ENCODE peak calls at places on chromosome X, in five cellular contexts. L is PC-9, O is K562, W is astrocyte, N is neural progenitor cell. S is an unnamed sample.

GRCh38 chrX:10381218-10381617 is 224.4 kb downstream of the CLCN4 start:
- DNase-seq in L (no peak), W (no peak), O (no peak), N (no peak), S (peak)

GRCh38 chrX:85808217-85808616 is 239.1 kb downstream of the CHM start:
- DNase-seq in W (no peak), L (no peak), N (no peak), O (no peak), S (no peak)

GRCh38 chrX:102976793-102977495 is 39.9 kb downstream of the RAB40AL start:
- DNase-seq in N (no peak), L (peak), O (no peak), W (peak), S (no peak)

GRCh38 chrX:125628435-125628834 is 308.8 kb downstream of the TEX13C start:
- DNase-seq in L (no peak), O (no peak), W (no peak), N (no peak), S (no peak)

GRCh38 chrX:1283750-1284149 is 15.1 kb downstream of the CSF2RA start:
- DNase-seq in W (no peak), L (no peak), N (no peak), O (no peak), S (no peak)

GRCh38 chrX:9899640-9900075 is 67.5 kb upstream of the CLDN34 start:
- DNase-seq in O (no peak), N (peak), W (peak), L (no peak), S (no peak)

GRCh38 chrX:20382518-20383291 is 116.0 kb upstream of the RPS6KA3 start:
- DNase-seq in N (no peak), W (no peak), L (no peak), O (no peak), S (no peak)

GRCh38 chrX:151488677-151489076 is 74.8 kb upstream of the PASD1 start:
- DNase-seq in N (peak), W (no peak), O (peak), L (peak), S (peak)

GRCh38 chrX:40117715-40118285 is 20.0 kb upstream of the BCOR start:
- DNase-seq in L (no peak), W (no peak), O (peak), N (no peak), S (no peak)

GRCh38 chrX:50697691-50698090 is 116.3 kb downstream of the SHROOM4 start:
- DNase-seq in L (no peak), W (peak), O (no peak), N (no peak), S (peak)

GRCh38 chrX:46840946-46841740 is 4.3 kb downstream of the RP2 start:
- DNase-seq in W (no peak), L (no peak), O (no peak), N (no peak), S (peak)

GRCh38 chrX:131747173-131747572 is 203.3 kb downstream of the OR13H1 start:
- DNase-seq in L (peak), W (peak), N (no peak), O (no peak), S (peak)

GRCh38 chrX:39158801-39159657 is 357.8 kb downstream of the MID1IP1 start:
- DNase-seq in O (no peak), N (no peak), W (peak), L (no peak), S (no peak)

GRCh38 chrX:13091111-13091765 is 46.8 kb upstream of the FAM9C start:
- DNase-seq in W (no peak), N (no peak), L (no peak), O (no peak), S (no peak)

GRCh38 chrX:15497865-15498264 is 2.7 kb upstream of the BMX start:
- DNase-seq in O (peak), L (peak), N (peak), W (no peak), S (peak)

GRCh38 chrX:7330971-7331746 is 183.2 kb upstream of the PUDP start:
- DNase-seq in O (no peak), L (no peak), W (peak), N (no peak), S (no peak)

GRCh38 chrX:87941841-87942240 is 424.2 kb downstream of the KLHL4 start:
- DNase-seq in O (no peak), L (no peak), W (no peak), N (no peak), S (no peak)

GRCh38 chrX:19350831-19351447 is 7.2 kb downstream of the PDHA1 start:
- DNase-seq in N (no peak), L (no peak), O (no peak), W (no peak), S (no peak)

GRCh38 chrX:18353931-18354368 is 538 bp downstream of the SCML2 start:
- DNase-seq in L (peak), W (no peak), O (peak), N (peak), S (peak)

GRCh38 chrX:150159537-150159936 is 203.6 kb upstream of the MAMLD1 start:
- DNase-seq in W (no peak), N (no peak), O (no peak), L (no peak), S (no peak)

GRCh38 chrX:47448165-47448806 is 34.7 kb downstream of the ZNF41 start:
- DNase-seq in L (no peak), W (no peak), O (no peak), N (no peak), S (no peak)

GRCh38 chrX:111352424-111352823 is 59.6 kb downstream of the DCX start:
- DNase-seq in O (no peak), L (no peak), N (no peak), W (peak), S (no peak)

GRCh38 chrX:16484338-16484737 is 165.6 kb upstream of the S100G start:
- DNase-seq in W (peak), O (no peak), L (peak), N (no peak), S (peak)

GRCh38 chrX:70174754-70175153 is 2.5 kb upstream of the DGAT2L6 start:
- DNase-seq in N (no peak), O (no peak), W (peak), L (no peak), S (no peak)

GRCh38 chrX:44828008-44828605 is 15.7 kb upstream of the DUSP21 start:
- DNase-seq in N (no peak), L (no peak), O (no peak), W (peak), S (peak)

GRCh38 chrX:150291014-150291413 is 72.1 kb upstream of the MAMLD1 start:
- DNase-seq in W (no peak), L (no peak), N (no peak), O (no peak), S (no peak)

GRCh38 chrX:110914281-110914680 is 118.7 kb upstream of the CHRDL1 start:
- DNase-seq in L (no peak), W (peak), N (peak), O (no peak), S (no peak)

GRCh38 chrX:123561439-123562215 is 171.2 kb downstream of the THOC2 start:
- DNase-seq in N (no peak), W (no peak), O (no peak), L (no peak), S (no peak)

GRCh38 chrX:64206556-64207162 is 1.2 kb upstream of the AMER1 start:
- DNase-seq in L (peak), W (no peak), O (no peak), N (peak), S (peak)

GRCh38 chrX:18146954-18147353 is 73.7 kb downstream of the BEND2 start:
- DNase-seq in N (peak), L (no peak), W (peak), O (peak), S (peak)

GRCh38 chrX:46653482-46653881 is 79.9 kb downstream of the CHST7 start:
- DNase-seq in N (peak), O (peak), W (no peak), L (peak), S (peak)

GRCh38 chrX:13088155-13088485 is 43.7 kb upstream of the FAM9C start:
- DNase-seq in L (no peak), N (no peak), O (no peak), W (no peak), S (no peak)

GRCh38 chrX:129980043-129980442 is 2.4 kb upstream of the BCORL1 start:
- DNase-seq in W (no peak), N (peak), L (peak), O (no peak), S (no peak)

GRCh38 chrX:110267874-110268273 is 50.0 kb downstream of the AMMECR1 start:
- DNase-seq in W (no peak), N (no peak), L (no peak), O (no peak), S (peak)

GRCh38 chrX:78945186-78945912 is at the start of gene P2RY10:
- DNase-seq in O (no peak), L (no peak), W (no peak), N (no peak), S (no peak)

GRCh38 chrX:47093248-47093647 is 15.0 kb downstream of the RGN start:
- DNase-seq in N (peak), W (peak), L (no peak), O (peak), S (peak)

GRCh38 chrX:148500428-148501120 is at the start of gene AFF2:
- DNase-seq in O (no peak), W (peak), L (no peak), N (peak), S (peak)

GRCh38 chrX:97766496-97767095 is 882.9 kb downstream of the RPA4 start:
- DNase-seq in N (peak), O (no peak), W (peak), L (no peak), S (peak)

DNA sequence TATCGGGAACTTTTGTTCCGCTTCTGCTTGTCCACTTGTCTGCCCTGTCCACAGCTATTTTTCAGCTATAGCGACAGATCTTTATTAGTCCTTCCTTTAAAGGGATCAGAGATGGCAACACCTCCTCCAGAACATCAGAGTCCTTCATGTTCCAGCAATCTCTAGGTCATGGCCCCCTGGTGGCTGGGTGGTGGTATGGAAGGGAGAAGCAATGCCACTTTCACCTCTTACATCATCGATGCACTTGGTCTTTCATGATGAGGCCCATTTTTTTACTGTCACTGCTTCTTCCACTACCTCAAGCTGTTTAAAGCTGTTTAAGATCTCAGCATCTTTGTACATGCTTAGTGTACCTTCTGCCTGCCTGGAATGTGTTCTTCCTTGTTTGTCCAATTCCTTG is 106.7 kb downstream of the ARHGAP6 start:
- DNase-seq in W (no peak), N (peak), L (peak), O (peak), S (peak)
- TF ChIP-seq CTCF in W (no peak), N (peak), L (peak), O (peak), S (peak)

GRCh38 chrX:25011589-25012432 is 4.0 kb downstream of the ARX start:
- DNase-seq in O (no peak), N (peak), W (no peak), L (no peak), S (no peak)

GRCh38 chrX:25012793-25013592 is 2.8 kb downstream of the ARX start:
- DNase-seq in L (no peak), W (no peak), N (peak), O (no peak), S (no peak)

GRCh38 chrX:25009407-25009806 is 6.4 kb downstream of the ARX start:
- DNase-seq in L (no peak), N (no peak), O (no peak), W (no peak), S (no peak)

GRCh38 chrX:25012433-25012735 is 3.4 kb downstream of the ARX start:
- DNase-seq in W (no peak), O (no peak), N (peak), L (no peak), S (no peak)

GRCh38 chrX:25010784-25011588 is 4.8 kb downstream of the ARX start:
- DNase-seq in W (no peak), L (no peak), N (peak), O (no peak), S (no peak)
- TF ChIP-seq EZH2 in W (peak), L (no peak), N (peak), O (no peak), S (no peak)

GRCh38 chrX:3788494-3789233 is 75.2 kb upstream of the PRKX start:
- DNase-seq in L (no peak), O (no peak), N (peak), W (no peak), S (no peak)
- TF ChIP-seq CTCF in L (no peak), O (no peak), N (peak), W (no peak), S (no peak)

DNA sequence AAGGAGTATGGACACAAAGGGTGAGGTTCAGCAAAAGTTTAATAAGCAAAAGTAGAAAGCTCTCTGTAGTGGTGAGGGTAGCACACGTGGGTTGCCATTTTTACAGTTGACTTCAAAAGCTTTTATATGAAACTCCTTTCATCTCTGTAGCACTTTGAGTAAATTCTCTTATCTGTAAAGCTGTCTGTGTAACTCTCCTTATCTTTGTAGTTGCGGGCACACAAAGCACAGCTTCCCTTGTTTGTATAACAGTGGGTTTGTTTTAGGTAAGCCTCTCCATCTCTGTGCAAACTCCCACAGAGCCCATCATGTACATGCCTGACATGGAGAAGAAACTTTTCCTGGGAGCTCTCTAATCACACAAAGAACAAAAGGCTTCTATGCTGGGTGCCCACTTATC is 325.9 kb upstream of the PABPC5 start:
- DNase-seq in N (peak), O (no peak), L (no peak), W (no peak), S (no peak)
- TF ChIP-seq EZH2 in N (no peak), O (no peak), L (no peak), W (no peak), S (no peak)

GRCh38 chrX:80430826-80431501 is 10.7 kb downstream of the TENT5D start:
- DNase-seq in O (peak), N (peak), W (no peak), L (no peak), S (peak)
- TF ChIP-seq CTCF in O (peak), N (peak), W (no peak), L (peak), S (peak)

GRCh38 chrX:153668423-153669173 is 5.0 kb downstream of the PNCK start:
- DNase-seq in L (no peak), N (no peak), O (no peak), W (no peak), S (no peak)
- TF ChIP-seq EZH2 in L (no peak), N (no peak), O (no peak), W (no peak), S (no peak)

GRCh38 chrX:3639236-3639635 is 74.2 kb downstream of the PRKX start:
- DNase-seq in N (no peak), O (no peak), L (no peak), W (no peak), S (peak)

GRCh38 chrX:3636803-3637202 is 76.6 kb downstream of the PRKX start:
- DNase-seq in L (no peak), O (no peak), N (no peak), W (no peak), S (no peak)

DNA sequence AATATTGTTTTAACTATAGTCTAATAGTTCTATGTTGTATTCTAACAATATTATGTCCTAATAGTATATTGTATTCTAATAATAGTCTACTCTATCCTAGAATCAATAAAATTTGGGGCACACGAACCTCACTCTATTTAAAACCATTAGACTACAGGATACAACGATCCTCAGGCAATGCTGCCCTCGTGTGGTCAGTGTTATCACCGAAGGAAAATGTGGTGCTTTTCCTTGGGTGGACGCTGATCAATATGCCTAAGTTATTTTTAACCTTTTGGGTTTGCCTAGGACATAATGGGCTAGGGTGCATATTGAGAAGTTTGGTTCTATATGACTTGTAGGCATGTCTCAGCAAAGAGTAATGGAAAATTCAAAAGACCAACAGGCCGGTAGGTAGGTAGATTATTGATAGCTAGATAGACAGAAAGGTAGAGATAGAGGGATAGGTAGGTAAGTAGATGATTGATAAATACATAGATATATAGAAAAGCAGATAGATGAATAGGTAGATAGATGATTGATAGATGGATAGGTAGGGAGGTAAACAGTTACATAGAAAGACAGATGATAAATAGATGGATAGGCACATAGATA is 75.1 kb downstream of the PRKX start:
- DNase-seq in W (peak), L (peak), N (peak), O (peak), S (peak)
- TF ChIP-seq CTCF in W (peak), L (peak), N (peak), O (peak), S (peak)

DNA sequence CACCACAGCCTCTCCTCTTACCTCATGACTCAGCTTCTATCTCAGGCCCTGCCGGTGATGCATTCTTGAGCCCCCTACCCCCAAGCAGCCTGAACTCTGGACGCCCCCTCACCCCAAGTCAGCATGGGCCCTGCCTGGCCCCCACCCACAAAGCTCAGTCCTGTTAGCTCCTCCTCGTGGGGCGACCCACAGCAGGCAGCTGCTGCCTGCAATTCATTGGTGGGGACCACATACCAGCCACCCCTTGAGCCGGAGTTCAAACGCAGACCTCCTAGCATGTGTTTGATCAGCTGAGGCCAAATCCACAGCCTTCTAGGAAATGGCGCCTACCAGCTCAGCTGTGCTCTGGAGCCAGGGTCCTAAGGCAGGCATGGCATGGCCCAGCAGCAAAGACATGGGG is 111.8 kb downstream of the EFNB1 start:
- DNase-seq in L (no peak), N (no peak), W (no peak), O (peak), S (no peak)
- TF ChIP-seq EZH2 in L (no peak), N (no peak), W (no peak), O (no peak), S (no peak)